ENCODE peak calls at places on chromosomes 2 and 18, in five cellular contexts. B is HCT116, V is K562, D is aorta, Y is endothelial cell of umbilical vein. Z is an unnamed sample.

GRCh38 chr2:95325026-95325425 is 27.9 kb downstream of the KCNIP3 start:
- DNase-seq in B (no peak), V (no peak), D (no peak), Y (no peak), Z (no peak)

GRCh38 chr2:17388790-17389189 is 129.4 kb downstream of the RAD51AP2 start:
- DNase-seq in B (no peak), V (no peak), D (no peak), Y (no peak), Z (no peak)

GRCh38 chr2:16042201-16042700 is 101.9 kb downstream of the MYCN start:
- DNase-seq in B (no peak), V (no peak), D (no peak), Y (no peak), Z (no peak)

GRCh38 chr2:66082576-66082975 is 352.3 kb upstream of the MEIS1 start:
- DNase-seq in B (no peak), V (no peak), D (no peak), Y (no peak), Z (no peak)

GRCh38 chr2:127157114-127157513 is 50.2 kb upstream of the BIN1 start:
- DNase-seq in B (no peak), V (no peak), D (no peak), Y (no peak), Z (no peak)

GRCh38 chr2:28390857-28391563 is 1.6 kb upstream of the FOSL2 start:
- DNase-seq in B (no peak), V (no peak), D (peak), Y (peak), Z (peak)

GRCh38 chr2:144938308-144938709 is 418.4 kb upstream of the ZEB2 start:
- DNase-seq in B (no peak), V (peak), D (no peak), Y (peak), Z (no peak)

GRCh38 chr2:105042189-105042588 is 4.3 kb downstream of the MRPS9 start:
- DNase-seq in B (no peak), V (peak), D (no peak), Y (no peak), Z (no peak)

GRCh38 chr2:117832905-117833613 is 18.6 kb downstream of the DDX18 start:
- DNase-seq in B (no peak), V (no peak), D (no peak), Y (peak), Z (no peak)

GRCh38 chr2:171952748-171953147 is 30.5 kb downstream of the HAT1 start:
- DNase-seq in B (no peak), V (no peak), D (no peak), Y (no peak), Z (no peak)

GRCh38 chr2:102159295-102159694 is 16.7 kb downstream of the IL1R1 start:
- DNase-seq in B (no peak), V (no peak), D (no peak), Y (no peak), Z (no peak)

GRCh38 chr2:27915874-27916273 is 25.3 kb downstream of the BABAM2 start:
- DNase-seq in B (no peak), V (no peak), D (no peak), Y (peak), Z (no peak)

GRCh38 chr2:43110442-43110871 is 115.9 kb downstream of the ZFP36L2 start:
- DNase-seq in B (no peak), V (no peak), D (no peak), Y (no peak), Z (no peak)

GRCh38 chr2:69030791-69031190 is 17.8 kb downstream of the ANTXR1 start:
- DNase-seq in B (no peak), V (no peak), D (no peak), Y (no peak), Z (no peak)

GRCh38 chr2:69034122-69034521 is 21.1 kb downstream of the ANTXR1 start:
- DNase-seq in B (no peak), V (no peak), D (no peak), Y (no peak), Z (no peak)

GRCh38 chr2:69033427-69034095 is 20.6 kb downstream of the ANTXR1 start:
- DNase-seq in B (no peak), V (no peak), D (no peak), Y (no peak), Z (no peak)

GRCh38 chr2:69032336-69032735 is 19.4 kb downstream of the ANTXR1 start:
- DNase-seq in B (no peak), V (no peak), D (no peak), Y (peak), Z (no peak)

DNA sequence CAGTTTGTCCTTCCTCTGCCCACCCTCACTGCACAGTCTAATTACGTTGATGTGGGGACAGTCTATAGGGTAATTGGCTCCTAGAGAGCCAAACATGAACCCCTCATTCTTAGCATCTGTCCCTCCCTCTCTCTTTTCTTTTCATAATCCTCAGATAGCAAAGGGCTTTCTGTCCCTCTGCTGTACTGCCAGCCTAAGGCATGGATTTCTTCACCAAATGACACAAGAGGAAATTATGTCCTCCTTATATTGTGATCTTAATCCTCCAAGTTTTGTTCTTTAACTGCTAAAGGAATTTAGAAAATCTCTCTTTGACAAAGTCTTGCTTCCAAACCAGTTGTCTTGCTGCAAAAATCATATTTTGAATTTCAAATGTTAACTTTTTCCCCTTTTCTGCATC is 18.5 kb downstream of the ANTXR1 start:
- DNase-seq in B (no peak), V (no peak), D (no peak), Y (no peak), Z (no peak)
- H3K27ac ChIP-seq in B (no peak), V (no peak), D (no peak), Y (no peak), Z (no peak)

GRCh38 chr2:206213514-206213845 is 53.8 kb downstream of the EEF1B2 start:
- DNase-seq in B (no peak), V (no peak), D (no peak), Y (no peak), Z (no peak)

GRCh38 chr2:206211657-206212255 is 52.1 kb downstream of the EEF1B2 start:
- DNase-seq in B (no peak), V (no peak), D (no peak), Y (no peak), Z (no peak)

GRCh38 chr2:206208900-206209299 is 49.2 kb downstream of the EEF1B2 start:
- DNase-seq in B (no peak), V (no peak), D (no peak), Y (no peak), Z (no peak)

GRCh38 chr2:206217162-206217561 is 57.3 kb upstream of the ZDBF2 start:
- DNase-seq in B (no peak), V (no peak), D (no peak), Y (no peak), Z (no peak)

DNA sequence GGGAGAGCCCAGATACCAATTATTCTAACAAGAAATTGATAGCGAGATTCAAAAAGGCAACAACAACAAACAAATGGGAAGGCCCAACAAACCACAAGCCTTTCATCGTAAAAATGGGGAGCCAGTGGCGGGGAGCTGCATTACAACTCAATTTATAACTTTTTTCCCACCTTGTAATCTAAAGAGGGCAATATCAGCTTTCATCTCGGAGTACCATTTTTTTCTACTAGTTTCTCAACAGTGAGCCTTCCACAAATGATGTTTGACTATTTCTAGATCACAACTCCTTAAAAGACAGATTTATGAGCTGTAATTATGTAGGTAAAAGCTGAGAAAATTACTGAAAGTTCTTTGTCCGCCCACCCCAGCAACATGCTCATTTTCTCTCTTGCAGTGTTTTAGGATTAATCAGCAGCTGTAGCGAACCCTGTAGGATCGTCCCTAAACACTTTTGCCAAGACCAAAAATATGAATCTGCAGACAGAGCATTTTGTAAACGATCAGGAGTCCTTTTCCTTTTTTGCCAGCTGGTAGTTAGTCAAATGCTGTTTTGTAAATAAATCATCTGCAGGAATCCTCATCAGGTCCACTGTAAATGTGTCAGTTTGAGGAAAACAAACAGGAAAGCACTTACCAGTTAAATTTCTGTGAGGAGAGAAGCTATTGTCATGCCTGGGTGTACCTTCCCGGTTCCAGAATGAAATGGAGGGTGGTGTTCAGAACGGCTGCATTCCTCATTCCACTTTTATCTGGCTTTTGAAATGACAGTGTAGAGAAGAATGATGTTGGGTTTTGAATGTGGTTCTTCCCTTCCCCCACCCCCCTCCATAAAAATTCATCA is 53.2 kb downstream of the EEF1B2 start:
- DNase-seq in B (no peak), V (no peak), D (no peak), Y (peak), Z (no peak)
- H3K27ac ChIP-seq in B (no peak), V (no peak), D (no peak), Y (no peak), Z (no peak)

GRCh38 chr2:238655131-238655860 is 192.6 kb upstream of the TWIST2 start:
- DNase-seq in B (no peak), V (no peak), D (no peak), Y (no peak), Z (no peak)

GRCh38 chr2:238653436-238654109 is 194.3 kb upstream of the TWIST2 start:
- DNase-seq in B (no peak), V (no peak), D (no peak), Y (no peak), Z (no peak)

GRCh38 chr2:238655974-238656722 is 191.7 kb upstream of the TWIST2 start:
- DNase-seq in B (no peak), V (no peak), D (no peak), Y (no peak), Z (no peak)

GRCh38 chr2:238652771-238653157 is 195.1 kb upstream of the TWIST2 start:
- DNase-seq in B (no peak), V (no peak), D (no peak), Y (no peak), Z (no peak)

DNA sequence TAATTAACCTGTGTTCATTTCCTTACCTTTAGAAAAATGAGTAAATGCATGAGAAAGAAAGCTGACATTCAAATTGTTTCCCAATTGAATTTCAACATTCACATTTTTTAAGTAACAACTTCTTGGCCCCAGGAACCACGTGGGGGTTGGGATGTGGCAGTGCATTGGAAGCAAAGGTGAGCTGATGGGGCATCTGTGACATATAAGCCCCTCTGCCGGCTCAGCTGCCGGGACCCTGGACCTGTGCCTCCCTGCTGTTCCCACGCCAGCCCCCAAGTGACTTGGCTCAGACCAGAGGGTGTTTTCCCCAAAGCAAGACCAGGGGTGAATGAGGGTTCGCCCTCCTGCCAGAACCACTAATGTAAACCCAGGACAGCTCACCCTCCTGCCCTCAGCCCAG is 193.4 kb upstream of the TWIST2 start:
- DNase-seq in B (no peak), V (no peak), D (no peak), Y (no peak), Z (no peak)
- H3K27ac ChIP-seq in B (no peak), V (no peak), D (no peak), Y (no peak), Z (no peak)

DNA sequence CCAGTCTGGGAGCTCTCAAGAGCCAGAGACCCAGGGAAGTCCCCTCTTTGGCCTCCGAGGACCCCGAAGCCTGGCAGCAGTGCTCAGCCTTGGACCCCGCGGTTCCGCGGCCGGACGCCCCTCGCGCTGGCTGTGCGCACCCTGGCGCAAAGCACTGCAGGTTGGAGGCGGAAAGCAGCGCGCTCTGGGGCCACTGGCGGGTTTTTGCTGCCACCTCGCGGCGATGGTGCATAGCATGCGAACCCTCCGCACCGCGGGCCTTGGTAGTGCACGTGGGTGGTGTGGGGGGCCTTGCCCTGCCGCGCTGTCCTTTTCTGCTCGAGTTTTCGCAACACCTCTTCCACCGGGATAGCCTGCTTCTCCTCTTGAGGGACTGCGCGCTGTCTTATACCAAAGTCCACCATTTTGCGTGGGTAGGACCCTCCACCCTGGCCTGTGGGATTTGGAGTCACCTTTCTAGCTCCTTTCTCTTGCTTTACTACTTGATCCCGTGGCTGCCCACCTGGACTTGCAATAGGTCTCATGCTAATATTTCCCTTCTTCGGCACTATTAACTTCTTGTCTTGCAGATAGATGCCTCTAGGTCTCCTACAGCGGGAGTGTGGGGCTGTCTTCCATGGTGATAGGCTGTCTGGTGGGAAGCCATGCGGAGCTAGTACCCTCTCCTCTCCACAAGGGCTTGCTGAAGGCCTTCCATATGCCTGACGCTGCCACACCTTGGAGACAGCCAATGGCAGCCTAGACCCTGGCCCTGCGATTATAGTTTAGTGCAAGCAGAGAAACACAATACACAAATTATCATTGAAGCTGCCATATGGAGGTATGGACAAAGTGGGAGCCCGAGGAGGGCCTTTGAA is 14.3 kb downstream of the SIX3 start:
- DNase-seq in B (peak), V (peak), D (peak), Y (peak), Z (peak)
- H3K27ac ChIP-seq in B (no peak), V (no peak), D (no peak), Y (no peak), Z (no peak)

GRCh38 chr2:52934920-52935640 is 832.5 kb upstream of the CHAC2 start:
- DNase-seq in B (no peak), V (no peak), D (no peak), Y (no peak), Z (no peak)

GRCh38 chr2:52931660-52932059 is 835.9 kb upstream of the CHAC2 start:
- DNase-seq in B (no peak), V (no peak), D (no peak), Y (no peak), Z (no peak)

GRCh38 chr2:52933878-52934277 is 833.7 kb upstream of the CHAC2 start:
- DNase-seq in B (no peak), V (no peak), D (no peak), Y (no peak), Z (no peak)

GRCh38 chr2:52936029-52936428 is 831.6 kb upstream of the CHAC2 start:
- DNase-seq in B (no peak), V (no peak), D (no peak), Y (no peak), Z (no peak)

GRCh38 chr2:52934354-52934898 is 833.2 kb upstream of the CHAC2 start:
- DNase-seq in B (peak), V (no peak), D (no peak), Y (peak), Z (no peak)
- H3K27ac ChIP-seq in B (peak), V (no peak), D (no peak), Y (no peak), Z (no peak)

GRCh38 chr2:8779795-8780194 is 57.6 kb downstream of the KIDINS220 start:
- DNase-seq in B (no peak), V (no peak), D (no peak), Y (no peak), Z (no peak)
- H3K27ac ChIP-seq in B (no peak), V (no peak), D (no peak), Y (no peak), Z (no peak)

DNA sequence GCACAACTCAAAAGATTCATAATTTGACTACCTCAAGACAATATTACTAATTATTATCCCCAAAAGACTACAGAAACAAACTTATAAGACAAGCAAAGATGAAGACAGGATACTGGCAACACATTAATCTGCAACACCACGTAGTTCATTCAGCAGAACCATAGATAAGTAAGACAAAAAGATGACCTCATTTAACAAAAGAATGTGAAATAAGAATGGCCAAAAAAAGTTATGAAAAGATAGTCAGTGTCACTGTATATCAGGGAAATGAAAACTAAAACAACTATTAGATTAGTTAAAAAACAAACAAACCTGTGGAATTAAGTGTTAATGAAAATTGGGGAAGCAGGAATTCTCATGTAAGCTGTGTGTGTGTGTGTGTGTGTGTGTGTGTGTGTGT is 19.4 kb downstream of the PSMD14 start:
- DNase-seq in B (no peak), V (no peak), D (no peak), Y (no peak), Z (no peak)
- H3K27ac ChIP-seq in B (no peak), V (no peak), D (no peak), Y (no peak), Z (no peak)

GRCh38 chr18:49546719-49547273 is 15.1 kb upstream of the LIPG start:
- DNase-seq in B (no peak), V (no peak), D (no peak), Y (no peak), Z (no peak)

GRCh38 chr18:49550621-49551020 is 11.2 kb upstream of the LIPG start:
- DNase-seq in B (no peak), V (no peak), D (no peak), Y (no peak), Z (no peak)

GRCh38 chr18:49547701-49548100 is 14.2 kb upstream of the LIPG start:
- DNase-seq in B (no peak), V (no peak), D (no peak), Y (no peak), Z (no peak)

GRCh38 chr18:49544362-49544761 is 17.5 kb upstream of the LIPG start:
- DNase-seq in B (no peak), V (no peak), D (no peak), Y (no peak), Z (no peak)

GRCh38 chr18:49548266-49548665 is 13.6 kb upstream of the LIPG start:
- DNase-seq in B (peak), V (no peak), D (no peak), Y (no peak), Z (no peak)
- H3K27ac ChIP-seq in B (peak), V (no peak), D (no peak), Y (no peak), Z (no peak)

GRCh38 chr2:46163804-46164569 is 133.2 kb upstream of the EPAS1 start:
- DNase-seq in B (no peak), V (no peak), D (no peak), Y (no peak), Z (no peak)

GRCh38 chr2:46161329-46161728 is 135.9 kb upstream of the EPAS1 start:
- DNase-seq in B (no peak), V (no peak), D (no peak), Y (no peak), Z (no peak)

GRCh38 chr2:46163031-46163430 is 134.2 kb upstream of the EPAS1 start:
- DNase-seq in B (no peak), V (no peak), D (no peak), Y (no peak), Z (no peak)

GRCh38 chr2:46161921-46162320 is 135.3 kb upstream of the EPAS1 start:
- DNase-seq in B (no peak), V (no peak), D (no peak), Y (no peak), Z (no peak)

GRCh38 chr2:46162329-46162870 is 134.8 kb upstream of the EPAS1 start:
- DNase-seq in B (no peak), V (no peak), D (no peak), Y (no peak), Z (no peak)
- H3K27ac ChIP-seq in B (no peak), V (no peak), D (peak), Y (no peak), Z (no peak)

DNA sequence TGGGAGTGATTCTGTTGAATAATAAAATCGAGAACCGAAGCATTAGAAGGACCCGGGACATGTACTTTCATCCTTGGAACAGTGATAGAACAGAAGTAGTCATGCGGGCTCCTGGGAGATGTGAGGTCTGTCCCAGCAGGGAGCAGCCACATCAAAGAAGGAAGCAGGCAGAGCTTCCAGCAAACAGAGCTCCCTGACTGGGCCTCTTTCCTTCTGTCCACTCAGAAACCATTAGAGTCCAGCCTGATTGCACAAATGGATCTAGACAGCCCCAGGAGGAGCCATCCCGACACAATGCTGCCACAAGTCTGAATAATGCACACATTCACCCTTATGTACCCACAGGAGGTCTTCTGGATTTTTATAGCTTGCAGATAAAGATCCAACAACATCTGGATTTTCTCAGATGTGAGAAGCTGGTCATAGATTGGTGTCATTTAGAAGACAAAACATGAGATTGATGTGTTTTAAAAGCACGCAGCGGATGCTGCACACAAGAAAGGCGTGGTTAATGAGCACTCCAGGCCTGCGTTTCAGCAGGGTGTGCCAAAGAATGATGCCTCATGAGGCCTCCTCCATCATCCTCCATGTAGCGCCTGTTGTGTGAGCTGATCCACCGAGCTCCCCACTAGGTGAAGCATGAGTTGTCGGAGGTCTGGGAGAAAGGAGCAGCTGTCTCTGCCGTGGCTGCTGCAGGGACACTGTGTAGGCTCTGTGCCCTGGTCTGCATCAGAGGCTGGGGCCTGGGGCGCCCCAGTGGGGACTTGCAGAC is 60.5 kb downstream of the MTCL1 start:
- DNase-seq in B (peak), V (no peak), D (no peak), Y (no peak), Z (no peak)
- H3K27ac ChIP-seq in B (no peak), V (no peak), D (no peak), Y (no peak), Z (no peak)

Z was measured in upper lobe of right lung.